ENCODE peak calls at places on chromosomes 1 and 21, in six cellular contexts. I is amniotic stem cell, W is M059J, X is NCI-H460, V is PC-3, H is cardiac fibroblast. N is an unnamed sample.
A peak's percentile ranks its signal among the peaks of the same experiment; 100 is the strongest.

GRCh38 chr1:85654066-85654782 is 54.0 kb downstream of the ZNHIT6 start:
- DNase-seq in I (peak; percentile 6), W (peak; percentile 61), X (no peak), V (peak; percentile 82), H (peak; percentile 53), N (no peak)

GRCh38 chr1:170010443-170010842 is 64.1 kb downstream of the KIFAP3 start:
- DNase-seq in I (peak; percentile 84), W (peak; percentile 39), X (peak; percentile 68), V (peak; percentile 69), H (peak; percentile 82), N (no peak)

GRCh38 chr1:64953241-64953640 is 13.1 kb downstream of the JAK1 start:
- DNase-seq in I (no peak), W (no peak), X (no peak), V (no peak), H (no peak), N (no peak)

GRCh38 chr1:153598309-153599172 is 14.4 kb downstream of the S100A16 start:
- DNase-seq in I (no peak), W (peak; percentile 77), X (no peak), V (no peak), H (peak; percentile 77), N (no peak)

GRCh38 chr1:62274496-62274895 is 44.7 kb downstream of the KANK4 start:
- DNase-seq in I (no peak), W (no peak), X (no peak), V (no peak), H (no peak), N (no peak)

GRCh38 chr1:20185834-20186782 is at the start of the genes PLA2G2C and UBXN10:
- DNase-seq in I (no peak), W (no peak), X (no peak), V (no peak), H (no peak), N (peak; percentile 82)

GRCh38 chr21:44433791-44434567 is 21.3 kb upstream of the LRRC3 start:
- DNase-seq in I (no peak), W (no peak), X (no peak), V (no peak), H (no peak), N (no peak)

GRCh38 chr1:22414244-22414751 is 37.4 kb upstream of the ZBTB40 start:
- DNase-seq in I (no peak), W (peak; percentile 31), X (peak; percentile 73), V (peak; percentile 87), H (peak; percentile 17), N (no peak)

GRCh38 chr21:31218830-31219608 is 125.0 kb downstream of the TIAM1 start:
- DNase-seq in I (no peak), W (no peak), X (no peak), V (peak; percentile 97), H (peak; percentile 55), N (no peak)

GRCh38 chr1:78607334-78607927 is 12.8 kb upstream of the IFI44L start:
- DNase-seq in I (no peak), W (peak; percentile 48), X (no peak), V (peak; percentile 69), H (peak; percentile 70), N (no peak)

GRCh38 chr1:236774926-236775325 is 20.2 kb upstream of the MTR start:
- DNase-seq in I (no peak), W (peak; percentile 41), X (peak; percentile 38), V (peak; percentile 26), H (peak; percentile 38), N (no peak)

GRCh38 chr1:43172532-43172972 is 422 bp downstream of the CFAP57 start:
- DNase-seq in I (peak; percentile 68), W (peak; percentile 77), X (peak; percentile 79), V (peak; percentile 72), H (peak; percentile 89), N (peak; percentile 85)

GRCh38 chr1:147625274-147625986 is 44.9 kb downstream of the ACP6 start:
- DNase-seq in I (no peak), W (no peak), X (no peak), V (no peak), H (no peak), N (no peak)

GRCh38 chr21:37710555-37711293 is 205.5 kb downstream of the KCNJ6 start:
- DNase-seq in I (no peak), W (peak; percentile 35), X (no peak), V (peak; percentile 43), H (peak; percentile 15), N (peak; percentile 49)

GRCh38 chr1:181044449-181044966 is 10.7 kb downstream of the MR1 start:
- DNase-seq in I (no peak), W (peak; percentile 41), X (no peak), V (peak; percentile 2), H (peak; percentile 43), N (no peak)

GRCh38 chr1:29736582-29737188 is 500.4 kb downstream of the PTPRU start:
- DNase-seq in I (peak; percentile 27), W (peak; percentile 49), X (peak; percentile 21), V (peak; percentile 70), H (peak; percentile 61), N (no peak)

GRCh38 chr21:42381347-42381984 is 14.4 kb downstream of the TMPRSS3 start:
- DNase-seq in I (peak; percentile 7), W (peak; percentile 64), X (no peak), V (peak; percentile 77), H (peak; percentile 61), N (peak; percentile 26)

GRCh38 chr1:185154912-185155513 is 1.7 kb downstream of the TRMT1L start:
- DNase-seq in I (no peak), W (peak; percentile 21), X (no peak), V (peak; percentile 62), H (peak; percentile 29), N (no peak)

GRCh38 chr1:214310010-214310409 is 29.1 kb downstream of the SMYD2 start:
- DNase-seq in I (no peak), W (no peak), X (no peak), V (no peak), H (no peak), N (no peak)

GRCh38 chr1:66253330-66253921 is 280.5 kb upstream of the SGIP1 start:
- DNase-seq in I (peak; percentile 37), W (peak; percentile 79), X (peak; percentile 78), V (peak; percentile 88), H (peak; percentile 91), N (no peak)

GRCh38 chr1:226708967-226709396 is 30.1 kb downstream of the ITPKB start:
- DNase-seq in I (no peak), W (no peak), X (no peak), V (no peak), H (no peak), N (peak; percentile 51)

GRCh38 chr1:193069748-193070394 is 10.5 kb downstream of the RO60 start:
- DNase-seq in I (no peak), W (peak; percentile 24), X (peak; percentile 43), V (peak; percentile 15), H (peak; percentile 24), N (peak; percentile 19)

GRCh38 chr1:76764638-76765572 is 102.4 kb upstream of the ST6GALNAC5 start:
- DNase-seq in I (no peak), W (peak; percentile 11), X (no peak), V (no peak), H (peak; percentile 2), N (no peak)

GRCh38 chr1:234208791-234209190 is 164.5 kb upstream of the COA6 start:
- DNase-seq in I (no peak), W (peak; percentile 74), X (no peak), V (peak; percentile 61), H (no peak), N (no peak)

GRCh38 chr1:211483896-211484612 is 7.9 kb downstream of the RD3 start:
- DNase-seq in I (no peak), W (peak; percentile 40), X (no peak), V (no peak), H (no peak), N (no peak)

GRCh38 chr1:204448321-204448964 is 36.8 kb upstream of the PPP1R15B start:
- DNase-seq in I (no peak), W (peak; percentile 79), X (no peak), V (peak; percentile 98), H (peak; percentile 15), N (no peak)

GRCh38 chr1:109357673-109358072 is 40.0 kb downstream of the SORT1 start:
- DNase-seq in I (no peak), W (no peak), X (no peak), V (no peak), H (no peak), N (no peak)

GRCh38 chr1:30184393-30185141 is 538.8 kb downstream of the MATN1 start:
- DNase-seq in I (no peak), W (no peak), X (no peak), V (no peak), H (no peak), N (no peak)

GRCh38 chr1:222923506-222923905 is 108.7 kb downstream of the DISP1 start:
- DNase-seq in I (no peak), W (no peak), X (no peak), V (no peak), H (no peak), N (no peak)

GRCh38 chr1:150874455-150875196 is 1.8 kb downstream of the ARNT start:
- DNase-seq in I (no peak), W (no peak), X (no peak), V (no peak), H (no peak), N (no peak)

GRCh38 chr1:182395911-182396310 is 4.3 kb upstream of the GLUL start:
- DNase-seq in I (no peak), W (no peak), X (no peak), V (no peak), H (no peak), N (no peak)

GRCh38 chr1:104953555-104953954 is 1203.9 kb downstream of the AMY1C start:
- DNase-seq in I (no peak), W (no peak), X (no peak), V (peak; percentile 33), H (no peak), N (no peak)

GRCh38 chr1:2014726-2015382 is 4.3 kb upstream of the GABRD start:
- DNase-seq in I (no peak), W (peak; percentile 65), X (no peak), V (peak; percentile 57), H (no peak), N (no peak)

GRCh38 chr1:197915217-197915616 is 2.0 kb upstream of the LHX9 start:
- DNase-seq in I (no peak), W (no peak), X (no peak), V (no peak), H (no peak), N (peak; percentile 38)

GRCh38 chr1:84387480-84388163 is 10.7 kb upstream of the DNASE2B start:
- DNase-seq in I (no peak), W (no peak), X (no peak), V (peak; percentile 22), H (peak; percentile 34), N (no peak)

GRCh38 chr1:33143181-33143580 is 38.7 kb downstream of the TRIM62 start:
- DNase-seq in I (no peak), W (peak; percentile 27), X (no peak), V (no peak), H (peak; percentile 23), N (no peak)

GRCh38 chr1:114986286-114986685 is 43.3 kb upstream of the TSHB start:
- DNase-seq in I (no peak), W (no peak), X (no peak), V (peak; percentile 39), H (peak; percentile 71), N (no peak)

GRCh38 chr1:15816674-15817073 is 9.2 kb upstream of the UQCRHL start:
- DNase-seq in I (no peak), W (no peak), X (no peak), V (no peak), H (no peak), N (no peak)

N was measured in glutamatergic neuron.